ENCODE peak calls at places on chromosomes 11 and 22, in five cellular contexts. J, H, F, C and N are unnamed samples.

GRCh38 chr11:65501005-65501529 is 2.2 kb downstream of the MALAT1 start:
- DNase-seq in J (no peak), H (no peak), F (no peak), C (no peak), N (no peak)

GRCh38 chr11:66892926-66893325 is 36.1 kb downstream of the LRFN4 start:
- DNase-seq in J (no peak), H (no peak), F (no peak), C (no peak), N (no peak)

GRCh38 chr11:6468712-6469495 is 4.8 kb downstream of the TRIM3 start:
- DNase-seq in J (peak; percentile 72), H (peak; percentile 95), F (peak; percentile 57), C (peak; percentile 97), N (peak; percentile 87)

GRCh38 chr22:27416553-27417427 is 384.8 kb downstream of the MN1 start:
- DNase-seq in J (no peak), H (no peak), F (no peak), C (peak; percentile 66), N (no peak)

GRCh38 chr22:47190276-47190956 is 428.0 kb downstream of the TBC1D22A start:
- DNase-seq in J (no peak), H (no peak), F (no peak), C (no peak), N (no peak)

GRCh38 chr11:44949160-44950035 is 1.3 kb downstream of the TP53I11 start:
- DNase-seq in J (no peak), H (peak; percentile 47), F (no peak), C (peak; percentile 84), N (peak; percentile 50)

GRCh38 chr11:111923351-111923788 is 4.7 kb downstream of the C11orf52 start:
- DNase-seq in J (no peak), H (no peak), F (peak; percentile 75), C (no peak), N (no peak)

GRCh38 chr11:41612415-41612814 is 153.0 kb upstream of the LRRC4C start:
- DNase-seq in J (no peak), H (no peak), F (no peak), C (no peak), N (no peak)

GRCh38 chr11:113174862-113175261 is 139.5 kb upstream of the TTC12 start:
- DNase-seq in J (no peak), H (no peak), F (no peak), C (no peak), N (no peak)

GRCh38 chr11:23124996-23125395 is 264.7 kb upstream of the CCDC179 start:
- DNase-seq in J (no peak), H (no peak), F (peak; percentile 6), C (no peak), N (no peak)
- TF ChIP-seq FOXM1 in J (no peak), H (no peak), F (no peak), C (no peak), N (no peak)

GRCh38 chr22:29748248-29748893 is 18.4 kb downstream of the ZMAT5 start:
- DNase-seq in J (no peak), H (no peak), F (no peak), C (no peak), N (no peak)
- TF ChIP-seq FOXM1 in J (no peak), H (no peak), F (no peak), C (no peak), N (no peak)

DNA sequence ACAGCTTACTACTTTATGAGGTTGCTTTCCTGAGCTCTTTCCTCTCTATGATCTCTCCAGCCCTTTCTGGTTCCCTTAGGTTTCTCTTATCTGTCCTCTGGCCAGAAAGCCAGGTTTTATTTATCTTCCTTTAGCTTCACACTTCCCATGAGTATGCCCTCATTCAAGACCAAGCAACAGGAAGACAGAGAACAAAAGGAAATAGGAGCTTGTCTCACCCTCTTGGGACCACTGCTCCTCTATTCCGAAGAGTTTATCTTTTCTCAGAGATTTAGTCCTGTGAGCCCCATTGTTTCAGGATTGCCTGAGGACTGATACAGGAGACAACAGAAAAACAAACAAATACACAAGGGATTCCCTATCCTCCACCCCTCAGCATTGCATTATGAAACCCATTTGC is 62.4 kb upstream of the CCDC179 start:
- DNase-seq in J (no peak), H (no peak), F (no peak), C (no peak), N (no peak)
- TF ChIP-seq FOXM1 in J (no peak), H (no peak), F (no peak), C (no peak), N (no peak)

GRCh38 chr11:118435233-118435892 is 929 bp upstream of the KMT2A start:
- DNase-seq in J (no peak), H (peak; percentile 70), F (peak; percentile 75), C (peak; percentile 83), N (peak; percentile 78)

GRCh38 chr11:118434123-118434552 is 2.2 kb upstream of the KMT2A start:
- DNase-seq in J (no peak), H (no peak), F (peak; percentile 32), C (peak; percentile 67), N (no peak)

GRCh38 chr11:118427707-118428106 is 8.6 kb upstream of the KMT2A start:
- DNase-seq in J (no peak), H (no peak), F (no peak), C (no peak), N (no peak)

GRCh38 chr11:118434553-118435232 is 1.6 kb upstream of the KMT2A start:
- DNase-seq in J (no peak), H (peak; percentile 37), F (no peak), C (no peak), N (peak; percentile 26)

DNA sequence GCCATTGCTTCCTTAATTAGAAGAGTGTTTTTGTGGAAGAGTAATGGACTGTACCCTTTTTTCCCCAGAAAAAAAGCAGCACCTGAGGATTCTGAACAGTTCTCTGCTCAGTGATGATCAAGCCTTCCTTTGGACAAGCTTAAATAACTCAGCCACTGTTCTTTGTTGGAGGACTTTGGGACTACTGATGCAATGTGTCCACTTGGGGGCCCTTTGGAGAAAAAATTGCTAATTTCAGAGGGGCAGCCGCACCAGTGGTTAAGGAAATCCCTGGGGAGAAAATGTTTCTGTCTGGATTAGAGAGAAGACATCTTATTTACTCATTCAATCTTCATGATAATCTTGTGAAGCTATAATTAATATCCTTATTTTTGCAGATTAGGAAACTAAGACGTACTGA is 5.3 kb upstream of the KMT2A start:
- DNase-seq in J (no peak), H (no peak), F (peak; percentile 63), C (peak; percentile 15), N (no peak)
- TF ChIP-seq FOXM1 in J (no peak), H (no peak), F (no peak), C (no peak), N (no peak)

DNA sequence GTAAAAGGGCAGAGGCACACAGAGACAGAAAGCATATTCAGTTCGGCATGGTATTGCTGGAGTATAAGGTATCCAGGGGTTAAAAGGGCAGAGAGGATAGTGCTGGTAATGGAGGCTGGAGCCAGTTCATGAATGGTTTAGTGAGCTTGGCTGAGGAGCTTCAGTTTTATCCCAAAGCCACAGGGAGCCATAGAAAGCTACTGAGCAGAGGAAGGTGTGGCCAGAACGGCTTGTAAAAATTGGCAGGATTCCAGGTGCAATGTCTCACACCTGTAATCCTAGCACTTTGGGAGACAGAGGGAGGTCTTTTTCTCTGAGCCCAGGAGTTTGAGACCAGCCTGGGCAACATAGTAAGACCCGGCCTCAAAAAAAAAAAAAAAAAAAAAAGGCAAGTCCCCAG is 186.1 kb downstream of the MYO18B start:
- DNase-seq in J (no peak), H (no peak), F (no peak), C (no peak), N (no peak)
- TF ChIP-seq FOXM1 in J (no peak), H (no peak), F (no peak), C (no peak), N (no peak)